ENCODE peak calls at places on chromosomes 2 and 18, in seven cellular contexts. C, P, T, H, J, F and I are unnamed samples.

GRCh38 chr2:42147641-42148274 is 21.4 kb upstream of the EML4 start:
- DNase-seq in H (no peak), F (peak), T (no peak), J (no peak), C (no peak), P (no peak), I (no peak)

GRCh38 chr2:217954971-217955740 is 47.6 kb downstream of the TNS1 start:
- DNase-seq in H (no peak), T (no peak), J (no peak), P (no peak), F (no peak), C (no peak), I (no peak)

GRCh38 chr18:43935051-43935412 is 657.7 kb upstream of the SYT4 start:
- DNase-seq in T (no peak), J (no peak), P (no peak), H (no peak), C (no peak), F (no peak), I (no peak)

GRCh38 chr2:74507926-74508520 is 528 bp upstream of the PCGF1 start:
- DNase-seq in T (no peak), H (no peak), F (no peak), J (no peak), P (no peak), C (no peak), I (no peak)

GRCh38 chr18:50627594-50628542 is 68.0 kb downstream of the MAPK4 start:
- DNase-seq in C (no peak), J (no peak), H (no peak), T (no peak), F (no peak), P (no peak), I (no peak)

GRCh38 chr2:174074831-174075230 is 109.7 kb upstream of the SP3 start:
- DNase-seq in T (no peak), J (no peak), F (no peak), C (no peak), P (no peak), H (no peak), I (no peak)

GRCh38 chr18:49006641-49007136 is 55.9 kb upstream of the SMAD7 start:
- DNase-seq in F (peak), C (no peak), P (no peak), T (no peak), H (no peak), J (no peak), I (no peak)

GRCh38 chr2:96763511-96764252 is 3.0 kb downstream of the CNNM4 start:
- DNase-seq in H (no peak), F (peak), T (no peak), J (peak), C (no peak), P (no peak), I (no peak)

GRCh38 chr2:48482774-48483173 is 47.2 kb upstream of the STON1 start:
- DNase-seq in H (no peak), P (no peak), C (no peak), J (no peak), T (peak), F (peak), I (no peak)

GRCh38 chr18:66143029-66143428 is 392.2 kb downstream of the CDH7 start:
- DNase-seq in J (no peak), C (no peak), F (no peak), P (no peak), T (no peak), H (no peak), I (no peak)

GRCh38 chr2:143691136-143691535 is 561.9 kb downstream of the ARHGAP15 start:
- DNase-seq in F (no peak), T (no peak), J (no peak), H (no peak), P (no peak), C (no peak), I (no peak)

GRCh38 chr2:103139628-103140268 is 377.9 kb downstream of the TMEM182 start:
- DNase-seq in J (no peak), F (no peak), P (no peak), H (no peak), C (no peak), T (no peak), I (no peak)

GRCh38 chr2:86274265-86274917 is 63.0 kb downstream of the REEP1 start:
- DNase-seq in H (no peak), F (no peak), J (no peak), C (no peak), T (peak), P (no peak), I (no peak)